ENCODE peak calls at places on chromosomes 4 and X, in five cellular contexts. One of them, this sample, is unnamed.
A peak's percentile ranks its signal among the peaks of the same experiment; 100 is the strongest.

GRCh38 chr4:4837921-4838601 is 21.4 kb upstream of the MSX1 start:
- DNase-seq in endothelial cell of umbilical vein: no peak
- DNase-seq in A549: no peak
- DNase-seq in H1: no peak
- DNase-seq in HepG2: no peak
- DNase-seq in this sample: no peak

GRCh38 chrX:3142259-3143042 is 101.2 kb downstream of the ARSF start:
- DNase-seq in endothelial cell of umbilical vein: no peak
- DNase-seq in A549: peak; percentile 12
- DNase-seq in H1: no peak
- DNase-seq in HepG2: no peak
- DNase-seq in this sample: peak; percentile 1

GRCh38 chr4:142778908-142779307 is 67.2 kb downstream of the INPP4B start:
- DNase-seq in endothelial cell of umbilical vein: no peak
- DNase-seq in A549: no peak
- DNase-seq in H1: no peak
- DNase-seq in HepG2: no peak
- DNase-seq in this sample: no peak

GRCh38 chr4:60805500-60806313 is 394.4 kb upstream of the ADGRL3 start:
- DNase-seq in endothelial cell of umbilical vein: no peak
- DNase-seq in A549: peak; percentile 18
- DNase-seq in H1: no peak
- DNase-seq in HepG2: peak; percentile 32
- DNase-seq in this sample: no peak

GRCh38 chrX:46912098-46912672 is at the start of gene JADE3:
- DNase-seq in endothelial cell of umbilical vein: peak; percentile 75
- DNase-seq in A549: peak; percentile 82
- DNase-seq in H1: peak; percentile 65
- DNase-seq in HepG2: peak; percentile 55
- DNase-seq in this sample: peak; percentile 70

GRCh38 chr4:169620846-169621228 is 459 bp downstream of the CLCN3 start:
- DNase-seq in endothelial cell of umbilical vein: peak; percentile 64
- DNase-seq in A549: peak; percentile 20
- DNase-seq in H1: no peak
- DNase-seq in HepG2: peak; percentile 16
- DNase-seq in this sample: no peak

GRCh38 chrX:1673337-1673736 is 58.5 kb downstream of the ASMT start:
- DNase-seq in endothelial cell of umbilical vein: peak; percentile 30
- DNase-seq in A549: peak; percentile 64
- DNase-seq in H1: peak; percentile 79
- DNase-seq in HepG2: peak; percentile 27
- DNase-seq in this sample: peak; percentile 49

GRCh38 chrX:5236096-5236495 is 992.6 kb downstream of the NLGN4X start:
- DNase-seq in endothelial cell of umbilical vein: no peak
- DNase-seq in A549: peak; percentile 27
- DNase-seq in H1: no peak
- DNase-seq in HepG2: no peak
- DNase-seq in this sample: no peak

GRCh38 chr4:99966692-99967091 is 16.6 kb upstream of the H2AZ1 start:
- DNase-seq in endothelial cell of umbilical vein: no peak
- DNase-seq in A549: no peak
- DNase-seq in H1: no peak
- DNase-seq in HepG2: no peak
- DNase-seq in this sample: no peak

GRCh38 chr4:74504212-74504611 is 59.3 kb downstream of the AREG start:
- DNase-seq in endothelial cell of umbilical vein: peak; percentile 93
- DNase-seq in A549: no peak
- DNase-seq in H1: no peak
- DNase-seq in HepG2: no peak
- DNase-seq in this sample: no peak

GRCh38 chr4:173334891-173335754 is 965 bp upstream of the HMGB2 start:
- DNase-seq in endothelial cell of umbilical vein: peak; percentile 72
- DNase-seq in A549: peak; percentile 87
- DNase-seq in H1: peak; percentile 87
- DNase-seq in HepG2: peak; percentile 83
- DNase-seq in this sample: peak; percentile 90

GRCh38 chr4:155403886-155404285 is 27.1 kb upstream of the MAP9 start:
- DNase-seq in endothelial cell of umbilical vein: peak; percentile 67
- DNase-seq in A549: peak; percentile 40
- DNase-seq in H1: no peak
- DNase-seq in HepG2: no peak
- DNase-seq in this sample: no peak

GRCh38 chr4:66000500-66001117 is 330.3 kb upstream of the EPHA5 start:
- DNase-seq in endothelial cell of umbilical vein: no peak
- DNase-seq in A549: no peak
- DNase-seq in H1: no peak
- DNase-seq in HepG2: no peak
- DNase-seq in this sample: no peak

GRCh38 chr4:78437608-78438088 is 113.9 kb upstream of the ANXA3 start:
- DNase-seq in endothelial cell of umbilical vein: no peak
- DNase-seq in A549: no peak
- DNase-seq in H1: no peak
- DNase-seq in HepG2: no peak
- DNase-seq in this sample: no peak

GRCh38 chr4:3291411-3291968 is 1.3 kb upstream of the RGS12 start:
- DNase-seq in endothelial cell of umbilical vein: no peak
- DNase-seq in A549: no peak
- DNase-seq in H1: peak; percentile 65
- DNase-seq in HepG2: peak; percentile 18
- DNase-seq in this sample: no peak

GRCh38 chr4:94856030-94856429 is 98.3 kb downstream of the BMPR1B start:
- DNase-seq in endothelial cell of umbilical vein: no peak
- DNase-seq in A549: no peak
- DNase-seq in H1: no peak
- DNase-seq in HepG2: no peak
- DNase-seq in this sample: no peak

GRCh38 chrX:46477435-46477834 is 67.8 kb downstream of the ZNF674 start:
- DNase-seq in endothelial cell of umbilical vein: peak; percentile 37
- DNase-seq in A549: no peak
- DNase-seq in H1: no peak
- DNase-seq in HepG2: no peak
- DNase-seq in this sample: no peak

GRCh38 chr4:101393256-101393655 is 45.9 kb upstream of the PPP3CA start:
- DNase-seq in endothelial cell of umbilical vein: no peak
- DNase-seq in A549: peak; percentile 40
- DNase-seq in H1: no peak
- DNase-seq in HepG2: peak; percentile 10
- DNase-seq in this sample: no peak

GRCh38 chr4:17447675-17448298 is 64.1 kb downstream of the QDPR start:
- DNase-seq in endothelial cell of umbilical vein: peak; percentile 66
- DNase-seq in A549: peak; percentile 61
- DNase-seq in H1: peak; percentile 59
- DNase-seq in HepG2: peak; percentile 67
- DNase-seq in this sample: peak; percentile 60

GRCh38 chr4:7532043-7532442 is 97.3 kb upstream of the PSAPL1 start:
- DNase-seq in endothelial cell of umbilical vein: no peak
- DNase-seq in A549: no peak
- DNase-seq in H1: no peak
- DNase-seq in HepG2: no peak
- DNase-seq in this sample: no peak

GRCh38 chrX:153628665-153629064 is 18.3 kb upstream of the DUSP9 start:
- DNase-seq in endothelial cell of umbilical vein: no peak
- DNase-seq in A549: no peak
- DNase-seq in H1: no peak
- DNase-seq in HepG2: no peak
- DNase-seq in this sample: no peak

GRCh38 chr4:150327262-150327780 is 249.1 kb downstream of the DCLK2 start:
- DNase-seq in endothelial cell of umbilical vein: no peak
- DNase-seq in A549: no peak
- DNase-seq in H1: no peak
- DNase-seq in HepG2: no peak
- DNase-seq in this sample: no peak

GRCh38 chr4:158192439-158193158 is 17.7 kb upstream of the TMEM144 start:
- DNase-seq in endothelial cell of umbilical vein: no peak
- DNase-seq in A549: no peak
- DNase-seq in H1: no peak
- DNase-seq in HepG2: no peak
- DNase-seq in this sample: no peak

GRCh38 chr4:150070464-150071170 is 7.6 kb upstream of the DCLK2 start:
- DNase-seq in endothelial cell of umbilical vein: no peak
- DNase-seq in A549: peak; percentile 62
- DNase-seq in H1: no peak
- DNase-seq in HepG2: no peak
- DNase-seq in this sample: no peak

GRCh38 chrX:7582191-7582590 is 260.8 kb upstream of the VCX start:
- DNase-seq in endothelial cell of umbilical vein: no peak
- DNase-seq in A549: no peak
- DNase-seq in H1: no peak
- DNase-seq in HepG2: no peak
- DNase-seq in this sample: no peak

GRCh38 chr4:89251396-89251795 is 56.2 kb downstream of the GPRIN3 start:
- DNase-seq in endothelial cell of umbilical vein: no peak
- DNase-seq in A549: no peak
- DNase-seq in H1: no peak
- DNase-seq in HepG2: no peak
- DNase-seq in this sample: no peak

DNA sequence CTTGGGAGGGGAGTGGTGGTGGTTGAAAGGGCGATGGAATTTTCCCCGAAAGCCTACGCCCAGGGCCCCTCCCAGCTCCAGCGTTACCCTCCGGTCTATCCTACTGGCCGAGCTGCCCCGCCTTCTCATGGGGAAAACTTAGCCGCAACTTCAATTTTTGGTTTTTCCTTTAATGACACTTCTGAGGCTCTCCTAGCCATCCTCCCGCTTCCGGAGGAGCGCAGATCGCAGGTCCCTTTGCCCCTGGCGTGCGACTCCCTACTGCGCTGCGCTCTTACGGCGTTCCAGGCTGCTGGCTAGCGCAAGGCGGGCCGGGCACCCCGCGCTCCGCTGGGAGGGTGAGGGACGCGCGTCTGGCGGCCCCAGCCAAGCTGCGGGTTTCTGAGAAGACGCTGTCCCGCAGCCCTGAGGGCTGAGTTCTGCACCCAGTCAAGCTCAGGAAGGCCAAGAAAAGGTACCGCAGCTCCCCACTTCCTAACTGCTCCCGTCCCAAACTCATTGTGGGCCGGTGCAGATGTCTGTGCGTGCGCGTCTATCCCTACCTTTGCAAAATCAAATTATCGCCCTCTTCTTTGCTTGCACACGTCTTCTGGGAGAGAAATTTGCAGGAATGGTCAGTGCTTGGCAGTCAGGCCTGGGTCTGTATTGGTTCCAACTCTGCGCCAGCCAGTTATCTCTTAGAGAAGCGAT is 533 bp downstream of the IL15 start:
- DNase-seq in endothelial cell of umbilical vein: peak; percentile 74
- DNase-seq in A549: peak; percentile 65
- DNase-seq in H1: peak; percentile 70
- DNase-seq in HepG2: no peak
- DNase-seq in this sample: no peak
- H3K4me3 ChIP-seq in endothelial cell of umbilical vein: peak overlapping the region; percentile 86
- H3K4me3 ChIP-seq in A549: peak overlapping the region; percentile 86
- H3K4me3 ChIP-seq in H1: peak overlapping the region; percentile 75
- H3K4me3 ChIP-seq in HepG2: peak overlapping the region; percentile 79
- H3K4me3 ChIP-seq in this sample: peak overlapping the region; percentile 34

GRCh38 chrX:110310896-110311295 is 7.0 kb downstream of the AMMECR1 start:
- DNase-seq in endothelial cell of umbilical vein: no peak
- DNase-seq in A549: no peak
- DNase-seq in H1: no peak
- DNase-seq in HepG2: no peak
- DNase-seq in this sample: peak; percentile 15
- TF ChIP-seq JUN in endothelial cell of umbilical vein: no peak
- TF ChIP-seq JUN in A549: no peak
- TF ChIP-seq JUN in H1: no peak
- TF ChIP-seq JUN in HepG2: no peak
- TF ChIP-seq JUN in this sample: no peak

DNA sequence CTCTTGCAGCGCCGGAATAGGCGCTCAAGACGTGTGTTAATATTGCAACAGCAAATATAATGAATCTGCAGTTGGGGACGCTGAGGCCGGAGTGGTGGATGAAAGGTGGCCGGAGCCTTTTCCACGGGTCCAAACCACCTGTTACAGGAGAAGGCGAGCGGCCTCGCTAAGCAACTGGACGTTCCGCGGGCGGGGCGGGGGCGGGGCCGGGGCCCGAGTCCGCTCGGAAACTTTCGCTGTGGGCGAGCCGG is 325 bp upstream of the WFS1 start:
- DNase-seq in endothelial cell of umbilical vein: no peak
- DNase-seq in A549: no peak
- DNase-seq in H1: no peak
- DNase-seq in HepG2: no peak
- DNase-seq in this sample: no peak
- H3K4me3 ChIP-seq in endothelial cell of umbilical vein: no peak overlapping the region
- H3K4me3 ChIP-seq in A549: peak overlapping the region; percentile 31
- H3K4me3 ChIP-seq in H1: peak overlapping the region; percentile 47
- H3K4me3 ChIP-seq in HepG2: peak overlapping the region; percentile 47
- H3K4me3 ChIP-seq in this sample: no peak overlapping the region

GRCh38 chr4:130563891-130564418 is 1468.0 kb downstream of the C4orf33 start:
- DNase-seq in endothelial cell of umbilical vein: no peak
- DNase-seq in A549: peak; percentile 2
- DNase-seq in H1: no peak
- DNase-seq in HepG2: no peak
- DNase-seq in this sample: no peak
- TF ChIP-seq JUN in endothelial cell of umbilical vein: no peak
- TF ChIP-seq JUN in A549: no peak
- TF ChIP-seq JUN in H1: no peak
- TF ChIP-seq JUN in HepG2: no peak
- TF ChIP-seq JUN in this sample: no peak

GRCh38 chr4:54110019-54110416 is 10.1 kb downstream of the GSX2 start:
- DNase-seq in endothelial cell of umbilical vein: no peak
- DNase-seq in A549: no peak
- DNase-seq in H1: no peak
- DNase-seq in HepG2: no peak
- DNase-seq in this sample: no peak
- H3K4me3 ChIP-seq in endothelial cell of umbilical vein: no peak overlapping the region
- H3K4me3 ChIP-seq in A549: no peak overlapping the region
- H3K4me3 ChIP-seq in H1: peak overlapping the region; percentile 35
- H3K4me3 ChIP-seq in HepG2: no peak overlapping the region
- H3K4me3 ChIP-seq in this sample: no peak overlapping the region

GRCh38 chr4:153513596-153513995 is 47.4 kb downstream of the TMEM131L start:
- DNase-seq in endothelial cell of umbilical vein: peak; percentile 58
- DNase-seq in A549: peak; percentile 5
- DNase-seq in H1: no peak
- DNase-seq in HepG2: no peak
- DNase-seq in this sample: no peak
- TF ChIP-seq JUN in endothelial cell of umbilical vein: peak; percentile 29
- TF ChIP-seq JUN in A549: no peak
- TF ChIP-seq JUN in H1: no peak
- TF ChIP-seq JUN in HepG2: no peak
- TF ChIP-seq JUN in this sample: no peak

GRCh38 chr4:84737656-84738055 is 154.7 kb downstream of the CDS1 start:
- DNase-seq in endothelial cell of umbilical vein: no peak
- DNase-seq in A549: no peak
- DNase-seq in H1: no peak
- DNase-seq in HepG2: no peak
- DNase-seq in this sample: no peak
- H3K4me3 ChIP-seq in endothelial cell of umbilical vein: no peak overlapping the region
- H3K4me3 ChIP-seq in A549: no peak overlapping the region
- H3K4me3 ChIP-seq in H1: no peak overlapping the region
- H3K4me3 ChIP-seq in HepG2: no peak overlapping the region
- H3K4me3 ChIP-seq in this sample: no peak overlapping the region